ENCODE peak calls at places on chromosomes 16 and 17, in eight cellular contexts. T is C1 segment of cervical spinal cord; Z is progenitor cell of endocrine pancreas; K is GF-D8; M is A549; P is activated CD4-positive, alpha-beta T cell treated with anti-CD3 and anti-CD28 coated beads, Interleukin-2, amount 10 ng/mL, durations not matched to agents 7 days and 5 days; V is anterior cingulate cortex; F is NCI-H1930. A is an unnamed sample.

GRCh38 chr16:31502981-31503380 is 5.2 kb downstream of the RUSF1 start:
- DNase-seq in F (no peak), M (no peak), P (no peak), K (no peak), Z (no peak), T (no peak), V (no peak), A (no peak)

GRCh38 chr17:11380761-11381160 is 139.7 kb downstream of the SHISA6 start:
- DNase-seq in P (no peak), T (no peak), K (no peak), V (no peak), M (no peak), F (no peak), Z (no peak), A (no peak)

GRCh38 chr17:56598471-56598870 is 5.0 kb downstream of the NOG start:
- DNase-seq in Z (no peak), P (no peak), V (no peak), M (no peak), F (no peak), T (no peak), K (no peak), A (no peak)

GRCh38 chr16:4661661-4662060 is 31.7 kb upstream of the NUDT16L1 start:
- DNase-seq in T (no peak), M (no peak), F (no peak), V (peak), Z (no peak), K (peak), P (no peak), A (no peak)

GRCh38 chr16:84785843-84786538 is 33.8 kb upstream of the CRISPLD2 start:
- DNase-seq in F (no peak), K (no peak), Z (no peak), P (no peak), T (no peak), M (no peak), V (no peak), A (no peak)

GRCh38 chr17:2948721-2949468 is 114.5 kb downstream of the OR1D5 start:
- DNase-seq in T (no peak), F (no peak), P (no peak), M (no peak), Z (no peak), K (no peak), V (no peak), A (no peak)

GRCh38 chr16:2815299-2815771 is 1.7 kb upstream of the PRSS21 start:
- DNase-seq in V (no peak), Z (no peak), M (no peak), F (no peak), P (no peak), K (no peak), T (no peak), A (no peak)

GRCh38 chr17:80936218-80936617 is 55.4 kb upstream of the CHMP6 start:
- DNase-seq in F (no peak), P (no peak), M (no peak), V (no peak), K (no peak), Z (no peak), T (no peak), A (no peak)

GRCh38 chr17:82752371-82753200 is 721 bp downstream of the TBCD start:
- DNase-seq in K (no peak), Z (no peak), V (no peak), M (peak), T (no peak), F (no peak), P (peak), A (no peak)

GRCh38 chr16:59210955-59211541 is 476.9 kb upstream of the GOT2 start:
- DNase-seq in V (no peak), F (no peak), M (peak), Z (no peak), T (no peak), P (no peak), K (no peak), A (no peak)

GRCh38 chr16:69581297-69581696 is 15.5 kb downstream of the NFAT5 start:
- DNase-seq in F (no peak), K (no peak), M (no peak), Z (no peak), V (no peak), T (no peak), P (no peak), A (no peak)

GRCh38 chr17:76193616-76194015 is 46.7 kb downstream of the RNF157 start:
- DNase-seq in V (no peak), F (no peak), K (no peak), M (no peak), P (peak), T (no peak), Z (no peak), A (no peak)

GRCh38 chr17:17036520-17036998 is 5.7 kb upstream of the MPRIP start:
- DNase-seq in M (no peak), K (peak), P (no peak), T (no peak), Z (no peak), V (no peak), F (no peak), A (peak)

GRCh38 chr17:74633261-74633783 is 9.8 kb upstream of the CD300E start:
- DNase-seq in Z (no peak), P (no peak), T (no peak), M (no peak), F (no peak), K (no peak), V (no peak), A (no peak)

GRCh38 chr17:27545562-27546229 is 85.3 kb upstream of the LGALS9 start:
- DNase-seq in M (no peak), K (no peak), P (no peak), T (no peak), V (no peak), Z (no peak), F (no peak), A (peak)

GRCh38 chr16:49470550-49470949 is 96.9 kb downstream of the C16orf78 start:
- DNase-seq in P (no peak), F (no peak), T (no peak), V (no peak), Z (no peak), M (no peak), K (no peak), A (no peak)

A was measured in MV-4-11.